ENCODE peak calls at places on chromosomes 1 and 21, in six cellular contexts. C, B, W, M, J and Y are unnamed samples.

GRCh38 chr1:110163591-110163990 is 13.3 kb downstream of the SLC6A17 start:
- DNase-seq in C (no peak), J (no peak), M (no peak), W (no peak), B (no peak), Y (no peak)

GRCh38 chr1:182484531-182485257 is 34.7 kb downstream of the RGSL1 start:
- DNase-seq in C (no peak), W (no peak), B (peak), M (no peak), J (no peak), Y (peak)

GRCh38 chr1:152111515-152111968 is 3.7 kb downstream of the TCHH start:
- DNase-seq in B (peak), W (peak), M (no peak), C (peak), J (no peak), Y (no peak)

GRCh38 chr1:247054992-247055415 is 23.6 kb downstream of the ZNF670 start:
- DNase-seq in W (no peak), M (no peak), C (no peak), J (no peak), B (no peak), Y (no peak)

GRCh38 chr1:61606448-61607312 is 118.3 kb downstream of the TM2D1 start:
- DNase-seq in J (peak), B (no peak), W (no peak), C (no peak), M (no peak), Y (no peak)

GRCh38 chr1:179794669-179795068 is 51.6 kb downstream of the FAM163A start:
- DNase-seq in M (no peak), C (no peak), W (no peak), B (no peak), J (no peak), Y (no peak)

GRCh38 chr1:55051621-55052020 is 12.3 kb downstream of the PCSK9 start:
- DNase-seq in W (no peak), M (no peak), J (no peak), B (no peak), C (no peak), Y (no peak)

GRCh38 chr21:28537371-28538079 is 455.2 kb downstream of the LTN1 start:
- DNase-seq in J (no peak), W (no peak), B (no peak), M (no peak), C (no peak), Y (no peak)

GRCh38 chr1:157352817-157353408 is 199.4 kb downstream of the FCRL5 start:
- DNase-seq in B (no peak), W (no peak), J (no peak), M (no peak), C (no peak), Y (no peak)

GRCh38 chr1:208942394-208942793 is 641.1 kb upstream of the CAMK1G start:
- DNase-seq in B (no peak), C (no peak), J (no peak), W (no peak), M (no peak), Y (no peak)

GRCh38 chr1:204072951-204073836 is at the start of gene SOX13:
- DNase-seq in W (no peak), C (peak), M (no peak), B (peak), J (peak), Y (no peak)

GRCh38 chr1:156160744-156161181 is 7.4 kb downstream of the SEMA4A start:
- DNase-seq in J (peak), W (peak), B (peak), M (peak), C (no peak), Y (no peak)

GRCh38 chr1:47998396-47998990 is 1.3 kb upstream of the TRABD2B start:
- DNase-seq in C (no peak), W (no peak), B (no peak), M (no peak), J (no peak), Y (no peak)

GRCh38 chr1:204506969-204507316 is 9.3 kb upstream of the MDM4 start:
- DNase-seq in C (peak), J (peak), W (peak), M (peak), B (peak), Y (peak)

GRCh38 chr1:240237305-240237721 is 145.6 kb downstream of the FMN2 start:
- DNase-seq in W (no peak), M (no peak), J (no peak), C (no peak), B (peak), Y (no peak)

GRCh38 chr1:183778006-183778405 is 26.9 kb upstream of the RGL1 start:
- DNase-seq in W (no peak), B (peak), M (no peak), C (no peak), J (no peak), Y (no peak)

GRCh38 chr1:160608514-160608913 is 29.2 kb upstream of the CD84 start:
- DNase-seq in B (no peak), W (no peak), J (no peak), C (no peak), M (no peak), Y (no peak)

GRCh38 chr1:205294175-205294913 is 27.2 kb downstream of the NUAK2 start:
- DNase-seq in B (peak), W (no peak), M (no peak), J (no peak), C (no peak), Y (no peak)

GRCh38 chr1:31867546-31867945 is 51.7 kb upstream of the SPOCD1 start:
- DNase-seq in B (no peak), J (no peak), W (no peak), M (no peak), C (no peak), Y (no peak)

GRCh38 chr1:224996266-224996665 is 66.8 kb downstream of the DNAH14 start:
- DNase-seq in J (no peak), M (no peak), C (no peak), B (no peak), W (no peak), Y (no peak)

GRCh38 chr1:171488190-171488929 is 3.0 kb downstream of the PRRC2C start:
- DNase-seq in J (no peak), M (no peak), C (no peak), W (no peak), B (no peak), Y (no peak)

GRCh38 chr1:39178541-39179431 is 25.7 kb upstream of the MACF1 start:
- DNase-seq in W (no peak), M (no peak), C (no peak), B (peak), J (no peak), Y (no peak)

GRCh38 chr1:42272920-42273319 is 62.1 kb downstream of the FOXJ3 start:
- DNase-seq in M (no peak), C (no peak), J (no peak), B (no peak), W (no peak), Y (no peak)

GRCh38 chr1:100810360-100810759 is 84.3 kb downstream of the EXTL2 start:
- DNase-seq in J (no peak), B (no peak), M (no peak), C (no peak), W (no peak), Y (no peak)

GRCh38 chr1:66336641-66336991 is 197.3 kb upstream of the SGIP1 start:
- DNase-seq in B (no peak), J (no peak), C (no peak), M (no peak), W (no peak), Y (no peak)

GRCh38 chr1:84853743-84854721 is 39.0 kb downstream of the LPAR3 start:
- DNase-seq in B (peak), J (no peak), W (peak), C (no peak), M (peak), Y (peak)

GRCh38 chr1:62436039-62436465 is 797 bp upstream of the USP1 start:
- DNase-seq in B (no peak), W (peak), C (peak), M (no peak), J (peak), Y (peak)

GRCh38 chr1:204130989-204131892 is 20.6 kb downstream of the ETNK2 start:
- DNase-seq in M (no peak), B (no peak), W (no peak), J (no peak), C (no peak), Y (no peak)

GRCh38 chr1:206658264-206658980 is 23.1 kb downstream of the DYRK3 start:
- DNase-seq in J (peak), C (no peak), B (peak), M (peak), W (peak), Y (peak)

GRCh38 chr1:161427733-161428516 is 60.2 kb upstream of the CFAP126 start:
- DNase-seq in J (no peak), W (peak), M (no peak), C (no peak), B (peak), Y (no peak)